ENCODE peak calls at places on chromosomes 4 and X, in nine cellular contexts. W is fibroblast of lung; A is upper lobe of right lung; C is IMR-90; J is right lobe of liver; K is CD4-positive, alpha-beta memory T cell; O is MM.1S; X is A549; T is heart left ventricle. R is an unnamed sample.

GRCh38 chr4:37981844-37982720 is 21.9 kb downstream of the PTTG2 start:
- DNase-seq in W (peak; percentile 67), A (no peak), C (peak; percentile 18), J (no peak), K (no peak), O (no peak), X (no peak), T (no peak), R (no peak)

GRCh38 chrX:727738-728621 is 97.4 kb downstream of the SHOX start:
- DNase-seq in W (no peak), A (no peak), C (no peak), J (no peak), K (no peak), O (no peak), X (peak; percentile 22), T (no peak), R (no peak)

GRCh38 chr4:113446019-113446418 is 315.5 kb downstream of the CAMK2D start:
- DNase-seq in W (peak; percentile 97), A (no peak), C (peak; percentile 92), J (no peak), K (no peak), O (no peak), X (no peak), T (no peak), R (no peak)

GRCh38 chrX:138847930-138848329 is 136.4 kb upstream of the FGF13 start:
- DNase-seq in W (peak; percentile 36), A (no peak), C (no peak), J (no peak), K (no peak), O (no peak), X (no peak), T (no peak), R (no peak)

GRCh38 chr4:140645614-140646412 is 77.1 kb upstream of the UCP1 start:
- DNase-seq in W (peak; percentile 26), A (no peak), C (peak; percentile 18), J (peak; percentile 44), K (no peak), O (no peak), X (no peak), T (peak; percentile 38), R (no peak)

GRCh38 chr4:38101563-38101962 is 141.4 kb downstream of the PTTG2 start:
- DNase-seq in W (peak; percentile 86), A (no peak), C (peak; percentile 87), J (no peak), K (no peak), O (no peak), X (no peak), T (no peak), R (no peak)

GRCh38 chrX:46665232-46666162 is 91.9 kb downstream of the CHST7 start:
- DNase-seq in W (no peak), A (no peak), C (peak; percentile 17), J (no peak), K (no peak), O (no peak), X (no peak), T (no peak), R (no peak)

GRCh38 chrX:25124391-25124790 is 108.6 kb upstream of the ARX start:
- DNase-seq in W (no peak), A (no peak), C (no peak), J (no peak), K (no peak), O (no peak), X (no peak), T (no peak), R (no peak)

GRCh38 chr4:149029056-149029651 is 586.9 kb upstream of the NR3C2 start:
- DNase-seq in W (peak; percentile 2), A (no peak), C (peak; percentile 23), J (no peak), K (no peak), O (no peak), X (no peak), T (no peak), R (no peak)

GRCh38 chr4:168866635-168867034 is 143.4 kb downstream of the CBR4 start:
- DNase-seq in W (no peak), A (no peak), C (no peak), J (no peak), K (no peak), O (no peak), X (no peak), T (no peak), R (no peak)

GRCh38 chr4:168867128-168867527 is 142.9 kb downstream of the CBR4 start:
- DNase-seq in W (no peak), A (no peak), C (no peak), J (no peak), K (no peak), O (no peak), X (no peak), T (no peak), R (no peak)

GRCh38 chr4:168865854-168866253 is 144.2 kb downstream of the CBR4 start:
- DNase-seq in W (no peak), A (no peak), C (no peak), J (no peak), K (no peak), O (no peak), X (no peak), T (no peak), R (no peak)

GRCh38 chr4:168864831-168865541 is 145.1 kb downstream of the CBR4 start:
- DNase-seq in W (peak; percentile 83), A (no peak), C (peak; percentile 67), J (no peak), K (no peak), O (no peak), X (no peak), T (no peak), R (no peak)

DNA sequence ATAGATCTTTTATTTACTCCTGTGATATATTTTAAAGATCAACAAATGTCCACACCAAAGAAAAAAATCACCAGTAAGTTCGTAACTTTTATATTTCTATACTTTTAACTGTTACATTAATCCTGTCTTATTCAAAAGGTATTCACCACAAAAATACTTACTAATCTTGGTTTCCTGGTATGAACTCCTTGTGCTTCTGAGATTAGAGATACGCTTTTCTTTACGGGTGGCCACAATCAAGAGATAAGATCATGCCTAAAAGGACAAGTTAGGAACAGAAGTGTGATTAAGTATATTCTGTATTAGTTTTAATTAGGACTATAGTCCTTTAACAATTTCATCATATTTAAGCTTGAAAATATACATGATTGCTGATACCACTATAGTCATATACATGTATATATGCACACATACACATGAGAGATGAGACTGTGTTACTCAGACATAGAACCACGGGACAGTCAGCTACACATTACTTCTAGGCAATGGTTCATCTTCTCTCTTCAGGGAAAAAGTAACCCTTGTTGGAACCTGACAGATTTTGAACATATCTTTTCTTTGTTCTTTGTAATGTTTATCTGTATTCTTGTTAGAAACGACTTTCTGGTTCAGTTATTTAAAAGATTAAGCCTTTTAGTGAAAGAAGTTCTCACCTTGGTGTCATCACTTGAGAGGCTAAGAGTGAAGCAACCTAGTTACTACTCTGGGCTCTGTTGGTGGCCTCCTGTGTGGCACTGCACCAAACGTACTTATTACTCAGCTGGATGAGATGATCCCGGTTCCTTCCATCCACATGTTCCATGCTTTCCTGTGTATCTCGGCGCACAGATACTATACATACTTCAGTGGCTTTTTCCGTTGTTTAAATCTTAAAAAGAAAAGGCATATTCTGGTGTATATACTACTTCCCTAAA is 146.1 kb downstream of the CBR4 start:
- DNase-seq in W (peak; percentile 50), A (no peak), C (no peak), J (no peak), K (no peak), O (no peak), X (no peak), T (no peak), R (no peak)
- H3K4me1 ChIP-seq in W (peaks cover 30% of the 10 kb centered on the region), A (peaks cover 5% of the 10 kb centered on the region), C (peaks cover 35% of the 10 kb centered on the region), J (no peaks in the 10 kb centered on the region), K (no peaks in the 10 kb centered on the region), O (no peaks in the 10 kb centered on the region), X (peaks cover 26% of the 10 kb centered on the region), T (no peaks in the 10 kb centered on the region), R (no peaks in the 10 kb centered on the region)

GRCh38 chr4:90148574-90149170 is 21.5 kb downstream of the CCSER1 start:
- DNase-seq in W (no peak), A (no peak), C (no peak), J (no peak), K (no peak), O (no peak), X (no peak), T (no peak), R (no peak)

GRCh38 chr4:90152024-90152423 is 24.8 kb downstream of the CCSER1 start:
- DNase-seq in W (no peak), A (no peak), C (no peak), J (no peak), K (no peak), O (no peak), X (no peak), T (no peak), R (no peak)
- H3K9me3 ChIP-seq in W (no peaks in the 10 kb centered on the region), A (no peaks in the 10 kb centered on the region), C (no peaks in the 10 kb centered on the region), J (no peaks in the 10 kb centered on the region), K (no peaks in the 10 kb centered on the region), O (no peaks in the 10 kb centered on the region), X (no peaks in the 10 kb centered on the region), T (no peaks in the 10 kb centered on the region), R (no peaks in the 10 kb centered on the region)

GRCh38 chrX:152822383-152823086 is 8.0 kb downstream of the CETN2 start:
- DNase-seq in W (no peak), A (no peak), C (peak; percentile 48), J (no peak), K (no peak), O (peak; percentile 60), X (no peak), T (no peak), R (no peak)

GRCh38 chrX:152821145-152821765 is 9.3 kb downstream of the CETN2 start:
- DNase-seq in W (peak; percentile 11), A (no peak), C (peak; percentile 32), J (peak; percentile 46), K (no peak), O (peak; percentile 21), X (peak; percentile 47), T (no peak), R (no peak)

GRCh38 chrX:152824841-152825374 is 5.6 kb downstream of the CETN2 start:
- DNase-seq in W (peak; percentile 23), A (no peak), C (peak; percentile 41), J (no peak), K (no peak), O (no peak), X (no peak), T (no peak), R (no peak)

GRCh38 chrX:152819732-152820131 is 10.8 kb downstream of the CETN2 start:
- DNase-seq in W (peak; percentile 38), A (no peak), C (peak; percentile 79), J (no peak), K (no peak), O (no peak), X (no peak), T (no peak), R (no peak)

GRCh38 chrX:152823657-152824056 is 6.9 kb downstream of the CETN2 start:
- DNase-seq in W (no peak), A (no peak), C (no peak), J (no peak), K (no peak), O (no peak), X (no peak), T (no peak), R (no peak)
- H3K4me3 ChIP-seq in W (no peak overlapping the region), A (no peak overlapping the region), C (no peak overlapping the region), J (no peak overlapping the region), K (no peak overlapping the region), O (no peak overlapping the region), X (no peak overlapping the region), T (no peak overlapping the region), R (no peak overlapping the region)

DNA sequence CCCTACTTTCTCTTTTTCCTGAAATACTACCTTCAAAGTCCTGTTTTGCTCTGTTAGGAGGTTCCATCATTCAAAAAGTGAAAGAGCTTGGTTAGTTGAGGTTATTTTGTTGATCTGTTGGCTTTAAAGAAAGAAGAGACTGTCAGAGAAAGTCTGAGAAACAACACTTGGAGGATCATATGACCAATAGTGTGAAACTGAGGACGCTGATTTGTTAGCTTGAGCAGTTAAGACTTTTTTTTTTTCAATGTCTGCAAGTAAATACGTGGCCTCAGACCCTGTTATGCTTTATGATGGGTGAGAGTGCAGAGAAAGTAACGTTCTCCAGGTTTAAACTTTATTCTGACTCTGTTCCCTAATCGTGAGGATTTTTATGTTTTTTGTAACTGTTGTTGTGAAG is 45.9 kb downstream of the GAB1 start:
- DNase-seq in W (peak; percentile 59), A (no peak), C (peak; percentile 53), J (no peak), K (no peak), O (peak; percentile 15), X (no peak), T (no peak), R (no peak)
- H3K4me1 ChIP-seq in W (peaks cover 2% of the 10 kb centered on the region), A (peaks cover 74% of the 10 kb centered on the region), C (peaks cover 16% of the 10 kb centered on the region), J (peaks cover 28% of the 10 kb centered on the region), K (no peaks in the 10 kb centered on the region), O (peaks cover 40% of the 10 kb centered on the region), X (peaks cover 3% of the 10 kb centered on the region), T (peaks cover 7% of the 10 kb centered on the region), R (no peaks in the 10 kb centered on the region)